ENCODE peak calls at places on chromosome 4, in seven cellular contexts. B is keratinocyte, A is K562, L is fibroblast of lung, I is endothelial cell of umbilical vein, W is DND-41, Q is A673. E is an unnamed sample.

GRCh38 chr4:40283413-40283812 is 51.7 kb upstream of the CHRNA9 start:
- DNase-seq in Q (no peak), L (no peak), W (no peak), I (no peak), B (no peak), A (no peak), E (no peak)

GRCh38 chr4:82968972-82969371 is 41.7 kb downstream of the LIN54 start:
- DNase-seq in I (no peak), A (no peak), W (no peak), Q (no peak), L (no peak), B (no peak), E (no peak)

GRCh38 chr4:143089847-143090246 is 94.9 kb upstream of the USP38 start:
- DNase-seq in Q (no peak), L (no peak), I (no peak), B (no peak), W (no peak), A (no peak), E (no peak)

GRCh38 chr4:1009647-1010521 is 1.5 kb upstream of the FGFRL1 start:
- DNase-seq in Q (peak; percentile 66), B (no peak), W (no peak), L (peak; percentile 51), I (peak; percentile 39), A (peak; percentile 69), E (peak; percentile 84)

GRCh38 chr4:52748432-52748831 is 2.8 kb downstream of the ERVMER34-1 start:
- DNase-seq in B (no peak), A (no peak), I (no peak), Q (no peak), W (no peak), L (no peak), E (no peak)

GRCh38 chr4:2395584-2395983 is 22.9 kb downstream of the ZFYVE28 start:
- DNase-seq in I (no peak), W (no peak), L (no peak), Q (no peak), B (no peak), A (peak; percentile 85), E (no peak)

GRCh38 chr4:185383451-185383850 is 12.3 kb downstream of the LRP2BP start:
- DNase-seq in W (no peak), I (no peak), B (no peak), A (no peak), Q (no peak), L (no peak), E (no peak)

GRCh38 chr4:9944431-9945425 is 76.6 kb downstream of the SLC2A9 start:
- DNase-seq in I (no peak), B (peak; percentile 46), Q (no peak), A (no peak), L (no peak), W (no peak), E (peak; percentile 43)

GRCh38 chr4:109947457-109947856 is 34.8 kb downstream of the EGF start:
- DNase-seq in B (peak; percentile 69), L (no peak), W (no peak), Q (no peak), A (no peak), I (no peak), E (peak; percentile 40)

GRCh38 chr4:169791527-169792156 is 33.9 kb upstream of the HPF1 start:
- DNase-seq in L (peak; percentile 71), W (peak; percentile 5), A (peak; percentile 53), I (peak; percentile 64), B (peak; percentile 17), Q (peak; percentile 89), E (peak; percentile 86)

GRCh38 chr4:26762650-26763049 is 98.0 kb upstream of the STIM2 start:
- DNase-seq in A (no peak), B (no peak), L (peak; percentile 47), W (no peak), Q (no peak), I (peak; percentile 10), E (no peak)

GRCh38 chr4:40848251-40848650 is 98.5 kb downstream of the NSUN7 start:
- DNase-seq in W (no peak), A (no peak), L (no peak), B (no peak), I (no peak), Q (no peak), E (no peak)

GRCh38 chr4:185956546-185956945 is 112.4 kb upstream of the TLR3 start:
- DNase-seq in A (no peak), Q (no peak), W (no peak), L (no peak), I (no peak), B (no peak), E (no peak)

GRCh38 chr4:149441338-149441737 is 374.3 kb downstream of the IQCM start:
- DNase-seq in A (no peak), Q (peak; percentile 91), B (no peak), I (no peak), L (peak; percentile 36), W (no peak), E (peak; percentile 77)

GRCh38 chr4:139278450-139278849 is 1.6 kb downstream of the MGARP start:
- DNase-seq in Q (no peak), L (peak; percentile 31), B (no peak), A (no peak), I (no peak), W (no peak), E (no peak)

GRCh38 chr4:139279723-139280620 is at the start of gene MGARP:
- DNase-seq in Q (peak; percentile 55), I (peak; percentile 73), W (no peak), L (peak; percentile 28), B (no peak), A (no peak), E (no peak)

GRCh38 chr4:139282375-139283075 is 2.5 kb upstream of the MGARP start:
- DNase-seq in B (no peak), Q (no peak), A (no peak), L (no peak), I (peak; percentile 64), W (no peak), E (peak; percentile 55)

GRCh38 chr4:139281212-139281611 is 1.2 kb upstream of the MGARP start:
- DNase-seq in I (peak; percentile 48), B (no peak), L (no peak), A (no peak), W (no peak), Q (no peak), E (no peak)

DNA sequence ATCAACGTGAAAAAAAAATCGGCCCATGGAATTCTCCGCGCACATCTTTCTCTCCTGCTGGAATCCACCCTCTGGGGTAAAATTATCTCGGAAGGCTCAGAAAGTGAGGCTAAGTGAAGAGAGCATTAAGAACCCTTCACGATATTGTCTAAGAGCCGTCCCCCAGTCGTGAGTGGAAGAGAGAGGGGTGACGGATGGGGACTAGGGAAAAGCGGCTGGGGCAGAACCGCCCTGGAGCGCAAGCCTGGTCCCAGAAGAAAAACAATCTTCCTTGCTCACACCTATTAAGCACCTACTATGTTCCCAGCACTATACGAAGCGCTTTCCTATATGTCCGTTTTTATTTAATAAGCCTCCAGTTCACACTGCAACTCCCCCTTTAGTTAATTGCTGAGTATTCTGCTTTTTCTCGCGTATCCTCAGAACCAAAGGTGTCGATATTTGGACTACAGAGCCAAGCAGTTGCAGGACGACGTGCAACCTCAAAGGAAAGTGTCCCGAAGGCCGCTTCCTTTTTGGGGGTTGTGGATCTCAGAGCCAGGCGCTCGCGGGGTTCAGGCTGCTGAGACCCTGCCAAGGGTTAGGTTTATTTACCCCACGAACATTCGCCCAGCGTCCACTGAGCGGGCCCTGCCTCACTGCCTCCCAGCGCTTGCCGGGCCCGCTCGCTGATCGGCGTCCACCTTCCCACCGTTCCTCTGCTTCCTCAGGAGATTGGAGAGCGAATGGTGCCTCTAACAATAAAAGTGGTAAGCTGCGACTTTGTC is 886 bp downstream of the MGARP start:
- DNase-seq in I (peak; percentile 68), L (peak; percentile 27), A (no peak), Q (no peak), W (no peak), B (no peak), E (no peak)
- TF ChIP-seq EZH2 in I (no peak), L (no peak), A (no peak), Q (no peak), W (no peak), B (no peak), E (no peak)

GRCh38 chr4:23021040-23021439 is 328.3 kb downstream of the GBA3 start:
- DNase-seq in W (no peak), B (no peak), I (no peak), Q (no peak), A (no peak), L (no peak), E (no peak)

GRCh38 chr4:23016981-23017380 is 324.2 kb downstream of the GBA3 start:
- DNase-seq in W (no peak), B (no peak), I (no peak), L (no peak), Q (no peak), A (no peak), E (no peak)

GRCh38 chr4:23023666-23024065 is 330.9 kb downstream of the GBA3 start:
- DNase-seq in I (no peak), W (no peak), L (no peak), A (no peak), B (no peak), Q (no peak), E (peak; percentile 15)

GRCh38 chr4:23023121-23023520 is 330.4 kb downstream of the GBA3 start:
- DNase-seq in W (no peak), A (no peak), B (no peak), I (no peak), L (no peak), Q (no peak), E (peak; percentile 9)

GRCh38 chr4:23022032-23022431 is 329.3 kb downstream of the GBA3 start:
- DNase-seq in B (peak; percentile 28), A (no peak), W (no peak), L (peak; percentile 70), Q (no peak), I (no peak), E (peak; percentile 78)
- H3K27ac ChIP-seq in B (no peak overlapping the region), A (no peak overlapping the region), W (no peak overlapping the region), L (no peak overlapping the region), Q (no peak overlapping the region), I (no peak overlapping the region), E (peak overlapping the region; percentile 57)

DNA sequence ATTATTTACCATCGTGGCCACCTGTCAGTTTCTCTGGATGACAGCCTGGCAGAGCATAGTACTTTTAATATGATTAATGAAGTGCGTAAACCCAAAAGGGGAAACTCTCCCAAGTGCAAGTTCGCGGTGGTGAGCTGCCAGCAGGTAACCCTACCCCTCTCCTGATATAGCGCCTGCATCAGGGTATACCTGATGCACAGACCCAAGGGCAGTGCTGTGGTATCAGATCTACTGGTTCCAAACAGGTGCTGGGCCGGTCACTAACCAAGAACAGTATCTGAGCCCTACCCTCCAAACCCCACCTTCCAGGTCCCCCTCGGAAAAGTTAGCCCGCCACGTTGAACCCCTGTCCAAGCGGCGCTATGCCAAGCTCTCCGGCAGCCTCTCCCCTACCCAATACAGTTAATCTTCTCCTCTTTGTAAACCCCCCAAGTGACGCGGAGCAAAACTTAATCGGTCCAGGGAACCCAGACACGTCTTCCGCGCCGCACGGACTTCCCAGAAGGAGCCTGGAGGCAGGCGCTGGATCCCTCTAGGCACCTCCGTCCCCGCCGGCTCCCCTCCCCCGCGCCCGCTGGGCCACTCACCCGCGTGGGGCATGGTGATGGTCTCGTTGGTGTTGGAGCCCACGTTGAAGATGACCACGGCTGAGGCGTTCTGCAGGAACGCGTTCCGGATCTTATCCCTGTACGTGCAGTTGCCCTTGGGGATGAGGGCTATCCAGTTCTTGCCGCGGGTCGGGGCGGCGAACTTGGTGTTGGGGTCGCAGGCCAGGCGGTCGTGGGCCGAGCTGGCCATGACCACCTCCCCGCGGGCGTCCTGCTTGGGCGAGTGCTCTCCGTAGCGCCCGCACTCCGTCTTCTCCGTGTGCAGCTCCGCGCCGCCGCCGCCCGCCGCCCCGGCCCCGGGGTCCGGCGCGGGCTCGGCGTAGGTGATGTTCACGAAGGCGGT is 1.3 kb downstream of the RNF150 start:
- DNase-seq in A (no peak), Q (peak; percentile 11), B (no peak), W (no peak), L (peak; percentile 18), I (peak; percentile 30), E (peak; percentile 61)
- TF ChIP-seq EZH2 in A (no peak), Q (no peak), B (peak; percentile 93), W (no peak), L (no peak), I (peak; percentile 69), E (no peak)

GRCh38 chr4:87024181-87024580 is 89.4 kb downstream of the AFF1 start:
- DNase-seq in A (no peak), W (no peak), I (no peak), Q (no peak), B (no peak), L (no peak), E (no peak)
- H3K27ac ChIP-seq in A (no peak overlapping the region), W (no peak overlapping the region), I (no peak overlapping the region), Q (no peak overlapping the region), B (no peak overlapping the region), L (no peak overlapping the region), E (no peak overlapping the region)